ENCODE peak calls at places on chromosomes 2 and 18, in six cellular contexts. D is SK-N-SH, Y is H9, R is astrocyte, E is hepatocyte, L is GM23248. C is an unnamed sample.
A peak's percentile ranks its signal among the peaks of the same experiment; 100 is the strongest.

GRCh38 chr2:45302011-45302325 is 292.7 kb upstream of the SIX2 start:
- DNase-seq in D (no peak), Y (no peak), R (no peak), E (no peak), L (no peak), C (no peak)

GRCh38 chr2:21812766-21813165 is 689.0 kb downstream of the TDRD15 start:
- DNase-seq in D (no peak), Y (no peak), R (no peak), E (peak; percentile 8), L (no peak), C (peak; percentile 10)

GRCh38 chr2:222734690-222735014 is 63.2 kb downstream of the MOGAT1 start:
- DNase-seq in D (no peak), Y (no peak), R (no peak), E (no peak), L (no peak), C (no peak)

GRCh38 chr18:77858331-77858730 is 608.7 kb downstream of the GALR1 start:
- DNase-seq in D (no peak), Y (no peak), R (no peak), E (no peak), L (no peak), C (no peak)

GRCh38 chr2:146850746-146851145 is 994.1 kb upstream of the ACVR2A start:
- DNase-seq in D (no peak), Y (no peak), R (peak; percentile 91), E (no peak), L (no peak), C (no peak)

GRCh38 chr2:16160281-16161084 is 220.1 kb downstream of the MYCN start:
- DNase-seq in D (no peak), Y (no peak), R (no peak), E (no peak), L (no peak), C (no peak)

GRCh38 chr2:27281855-27282559 is at the start of gene TRIM54:
- DNase-seq in D (no peak), Y (no peak), R (no peak), E (no peak), L (peak; percentile 56), C (peak; percentile 29)

GRCh38 chr2:179932786-179933185 is 71.4 kb upstream of the ZNF385B start:
- DNase-seq in D (no peak), Y (no peak), R (peak; percentile 6), E (no peak), L (peak; percentile 22), C (no peak)

GRCh38 chr18:3328522-3328921 is 66.6 kb downstream of the MYL12B start:
- DNase-seq in D (no peak), Y (no peak), R (no peak), E (no peak), L (no peak), C (no peak)

GRCh38 chr2:61177727-61178549 is 15.9 kb downstream of the C2orf74 start:
- DNase-seq in D (no peak), Y (peak; percentile 51), R (peak; percentile 15), E (no peak), L (peak; percentile 58), C (peak; percentile 59)

GRCh38 chr18:11066038-11066437 is 83.3 kb downstream of the PIEZO2 start:
- DNase-seq in D (no peak), Y (no peak), R (no peak), E (no peak), L (no peak), C (peak; percentile 67)

GRCh38 chr18:8756571-8756970 is 51.2 kb downstream of the MTCL1 start:
- DNase-seq in D (no peak), Y (no peak), R (peak; percentile 36), E (no peak), L (no peak), C (no peak)

GRCh38 chr18:75159238-75159518 is 49.8 kb downstream of the PTGR3 start:
- DNase-seq in D (no peak), Y (no peak), R (no peak), E (no peak), L (no peak), C (no peak)

GRCh38 chr2:240301256-240301795 is 134.1 kb upstream of the GPC1 start:
- DNase-seq in D (no peak), Y (peak; percentile 14), R (no peak), E (no peak), L (no peak), C (no peak)

GRCh38 chr2:27441226-27441926 is 805 bp upstream of the KRTCAP3 start:
- DNase-seq in D (no peak), Y (no peak), R (no peak), E (no peak), L (no peak), C (no peak)

GRCh38 chr2:156339110-156339847 is 6.8 kb upstream of the NR4A2 start:
- DNase-seq in D (no peak), Y (no peak), R (no peak), E (no peak), L (no peak), C (no peak)

GRCh38 chr2:173077506-173078177 is 2.0 kb downstream of the MAP3K20 start:
- DNase-seq in D (no peak), Y (no peak), R (peak; percentile 32), E (no peak), L (peak; percentile 49), C (no peak)

GRCh38 chr2:233059797-233060499 is at the start of gene INPP5D:
- DNase-seq in D (no peak), Y (no peak), R (no peak), E (no peak), L (no peak), C (no peak)

GRCh38 chr2:27078267-27079194 is at the start of gene EMILIN1:
- DNase-seq in D (peak; percentile 97), Y (peak; percentile 49), R (peak; percentile 90), E (peak; percentile 84), L (peak; percentile 96), C (peak; percentile 56)

GRCh38 chr2:64751286-64752260 is 97.9 kb upstream of the SERTAD2 start:
- DNase-seq in D (peak; percentile 97), Y (no peak), R (peak; percentile 99), E (peak; percentile 77), L (peak; percentile 66), C (peak; percentile 22)

GRCh38 chr18:13051159-13051558 is 60.0 kb downstream of the CEP192 start:
- DNase-seq in D (no peak), Y (no peak), R (peak; percentile 4), E (no peak), L (peak; percentile 4), C (no peak)

GRCh38 chr18:3061581-3062416 is 48.9 kb upstream of the LPIN2 start:
- DNase-seq in D (no peak), Y (no peak), R (no peak), E (no peak), L (no peak), C (no peak)

GRCh38 chr2:163662141-163662780 is 73.5 kb downstream of the FIGN start:
- DNase-seq in D (no peak), Y (no peak), R (peak; percentile 82), E (no peak), L (no peak), C (no peak)

GRCh38 chr2:182360012-182360662 is 66.7 kb downstream of the PDE1A start:
- DNase-seq in D (no peak), Y (no peak), R (peak; percentile 62), E (peak; percentile 14), L (peak; percentile 39), C (no peak)

GRCh38 chr2:11865378-11865777 is 118.9 kb downstream of the LPIN1 start:
- DNase-seq in D (no peak), Y (peak; percentile 3), R (no peak), E (no peak), L (no peak), C (no peak)

GRCh38 chr2:233476651-233477547 is 89.7 kb downstream of the USP40 start:
- DNase-seq in D (no peak), Y (no peak), R (no peak), E (no peak), L (no peak), C (no peak)

GRCh38 chr2:98148968-98149697 is 62.2 kb downstream of the VWA3B start:
- DNase-seq in D (no peak), Y (peak; percentile 46), R (peak; percentile 67), E (no peak), L (peak; percentile 45), C (peak; percentile 56)

GRCh38 chr2:18742382-18742781 is 153.0 kb upstream of the NT5C1B start:
- DNase-seq in D (peak; percentile 25), Y (peak; percentile 38), R (no peak), E (no peak), L (no peak), C (peak; percentile 29)

GRCh38 chr2:75174981-75175380 is 24.3 kb downstream of the TACR1 start:
- DNase-seq in D (no peak), Y (no peak), R (no peak), E (no peak), L (peak; percentile 51), C (no peak)

GRCh38 chr2:216151313-216152030 is 42.3 kb downstream of the XRCC5 start:
- DNase-seq in D (peak; percentile 6), Y (no peak), R (no peak), E (no peak), L (peak; percentile 44), C (no peak)
- H4K20me1 ChIP-seq in D (peaks cover 18% of the 10 kb centered on the region), Y (no peaks in the 10 kb centered on the region), R (peaks cover 42% of the 10 kb centered on the region), E (peaks cover 5% of the 10 kb centered on the region), L (no peaks in the 10 kb centered on the region), C (peaks cover 54% of the 10 kb centered on the region)

DNA sequence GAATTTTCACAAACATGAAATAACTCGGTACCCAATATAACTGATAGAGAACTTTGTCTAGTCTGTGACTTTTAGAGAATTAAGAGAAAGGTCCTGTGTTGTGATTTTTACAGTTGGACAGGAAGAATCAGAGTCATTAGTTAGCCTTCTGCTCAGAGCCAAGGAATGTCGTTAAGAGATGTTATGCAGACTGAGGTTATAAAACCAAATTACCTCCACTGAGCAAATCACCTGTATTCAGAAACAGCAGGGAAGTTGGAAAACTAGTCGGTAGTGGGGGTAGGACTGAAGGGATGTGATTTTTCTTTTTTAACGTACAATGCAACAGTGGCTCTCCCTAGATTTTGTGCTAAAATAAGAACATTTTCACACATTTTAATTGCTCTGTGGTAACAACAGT is 18.5 kb downstream of the TANK start:
- DNase-seq in D (no peak), Y (no peak), R (no peak), E (no peak), L (no peak), C (peak; percentile 11)
- H4K20me1 ChIP-seq in D (no peaks in the 10 kb centered on the region), Y (no peaks in the 10 kb centered on the region), R (peaks cover 15% of the 10 kb centered on the region), E (no peaks in the 10 kb centered on the region), L (no peaks in the 10 kb centered on the region), C (no peaks in the 10 kb centered on the region)

GRCh38 chr2:144507441-144508161 is 12.3 kb downstream of the ZEB2 start:
- DNase-seq in D (no peak), Y (no peak), R (no peak), E (no peak), L (peak; percentile 46), C (no peak)

GRCh38 chr2:144510206-144510991 is 9.5 kb downstream of the ZEB2 start:
- DNase-seq in D (no peak), Y (peak; percentile 78), R (peak; percentile 92), E (peak; percentile 30), L (peak; percentile 80), C (peak; percentile 92)

GRCh38 chr2:144509001-144509545 is 10.8 kb downstream of the ZEB2 start:
- DNase-seq in D (no peak), Y (no peak), R (no peak), E (no peak), L (no peak), C (peak; percentile 40)

GRCh38 chr2:144509548-144510205 is 10.2 kb downstream of the ZEB2 start:
- DNase-seq in D (no peak), Y (no peak), R (no peak), E (no peak), L (peak; percentile 50), C (peak; percentile 25)

GRCh38 chr2:144508162-144508765 is 11.7 kb downstream of the ZEB2 start:
- DNase-seq in D (no peak), Y (no peak), R (no peak), E (no peak), L (peak; percentile 39), C (no peak)
- H4K20me1 ChIP-seq in D (peaks cover 79% of the 10 kb centered on the region), Y (no peaks in the 10 kb centered on the region), R (peaks cover 23% of the 10 kb centered on the region), E (no peaks in the 10 kb centered on the region), L (no peaks in the 10 kb centered on the region), C (no peaks in the 10 kb centered on the region)

GRCh38 chr2:207541933-207542332 is 12.2 kb downstream of the CREB1 start:
- DNase-seq in D (no peak), Y (no peak), R (no peak), E (no peak), L (no peak), C (no peak)
- H4K20me1 ChIP-seq in D (peaks cover 16% of the 10 kb centered on the region), Y (no peaks in the 10 kb centered on the region), R (peaks cover 46% of the 10 kb centered on the region), E (peaks cover 43% of the 10 kb centered on the region), L (no peaks in the 10 kb centered on the region), C (peaks cover 52% of the 10 kb centered on the region)

C was measured in GM23338.